ENCODE peak calls at places on chromosomes 5 and 9, in five cellular contexts. W is SJSA1; R is effector memory CD4-positive, alpha-beta T cell; B is heart left ventricle; I is Panc1. G is an unnamed sample.
A peak's percentile ranks its signal among the peaks of the same experiment; 100 is the strongest.

GRCh38 chr5:160685695-160686094 is 166.3 kb downstream of the ATP10B start:
- DNase-seq in B (no peak), I (no peak), W (no peak), R (no peak), G (no peak)

GRCh38 chr5:128574041-128574440 is 36.0 kb upstream of the FBN2 start:
- DNase-seq in R (no peak), B (no peak), W (no peak), I (no peak), G (no peak)

GRCh38 chr9:137295313-137296213 is 6.5 kb downstream of the NRARP start:
- DNase-seq in B (peak; percentile 28), R (no peak), W (no peak), I (no peak), G (no peak)

GRCh38 chr9:125258832-125259534 is 2.6 kb upstream of the GAPVD1 start:
- DNase-seq in B (peak; percentile 33), I (no peak), R (no peak), W (no peak), G (no peak)

GRCh38 chr9:90064248-90064647 is 459.4 kb downstream of the GADD45G start:
- DNase-seq in W (no peak), R (no peak), I (no peak), B (no peak), G (no peak)

GRCh38 chr9:36878161-36878560 is 155.9 kb downstream of the PAX5 start:
- DNase-seq in W (no peak), B (no peak), R (no peak), I (no peak), G (no peak)

GRCh38 chr5:42641321-42642005 is 115.2 kb upstream of the CCDC152 start:
- DNase-seq in R (no peak), I (no peak), B (no peak), W (no peak), G (no peak)

GRCh38 chr5:117604845-117605244 is 1030.2 kb upstream of the SEMA6A start:
- DNase-seq in W (no peak), B (no peak), R (no peak), I (no peak), G (no peak)

GRCh38 chr9:93664549-93665120 is 88.3 kb downstream of the PHF2 start:
- DNase-seq in R (no peak), W (peak; percentile 32), I (no peak), B (peak; percentile 20), G (no peak)

GRCh38 chr5:154072782-154073171 is 34.0 kb downstream of the MFAP3 start:
- DNase-seq in B (no peak), W (no peak), I (no peak), R (no peak), G (no peak)

GRCh38 chr5:20832204-20833080 is 844.4 kb upstream of the CDH18 start:
- DNase-seq in B (no peak), R (no peak), W (no peak), I (no peak), G (no peak)

GRCh38 chr5:138606378-138606777 is 31.2 kb upstream of the HSPA9 start:
- DNase-seq in R (no peak), W (no peak), I (no peak), B (no peak), G (no peak)

GRCh38 chr9:81517954-81518353 is 171.4 kb downstream of the TLE1 start:
- DNase-seq in B (no peak), R (no peak), W (no peak), I (no peak), G (no peak)

GRCh38 chr9:96567203-96567700 is 52.4 kb downstream of the CDC14B start:
- DNase-seq in W (no peak), R (no peak), B (no peak), I (no peak), G (no peak)

GRCh38 chr5:37400501-37400900 is 21.4 kb downstream of the WDR70 start:
- DNase-seq in I (no peak), R (no peak), B (no peak), W (no peak), G (peak; percentile 1)

GRCh38 chr5:82909816-82910215 is 167.4 kb downstream of the TMEM167A start:
- DNase-seq in I (no peak), B (no peak), R (no peak), W (no peak), G (no peak)

GRCh38 chr5:173331956-173332479 is 3.8 kb upstream of the STC2 start:
- DNase-seq in B (peak; percentile 84), I (no peak), R (peak; percentile 15), W (peak; percentile 93), G (no peak)

GRCh38 chr5:55540024-55540423 is 5.3 kb upstream of the PLPP1 start:
- DNase-seq in W (no peak), R (no peak), I (no peak), B (no peak), G (no peak)

GRCh38 chr5:43110606-43111170 is 10.0 kb upstream of the ZNF131 start:
- DNase-seq in W (no peak), R (no peak), I (no peak), B (no peak), G (no peak)

GRCh38 chr9:75866273-75866871 is 24.1 kb upstream of the PCSK5 start:
- DNase-seq in W (no peak), R (no peak), I (no peak), B (no peak), G (no peak)

GRCh38 chr5:14101922-14102321 is 41.2 kb upstream of the TRIO start:
- DNase-seq in B (no peak), R (no peak), W (no peak), I (no peak), G (no peak)

GRCh38 chr9:74753650-74754049 is 134.1 kb downstream of the TRPM6 start:
- DNase-seq in W (no peak), R (no peak), B (no peak), I (no peak), G (no peak)

GRCh38 chr5:158492850-158493249 is 606.9 kb downstream of the EBF1 start:
- DNase-seq in W (no peak), R (no peak), I (no peak), B (no peak), G (no peak)

GRCh38 chr9:89467278-89467625 is 30.7 kb downstream of the SEMA4D start:
- DNase-seq in R (no peak), B (no peak), W (no peak), I (no peak), G (no peak)

GRCh38 chr9:78115073-78115472 is 83.5 kb upstream of the GNAQ start:
- DNase-seq in I (no peak), W (no peak), B (no peak), R (no peak), G (no peak)

GRCh38 chr5:82405166-82405565 is 127.0 kb upstream of the RPS23 start:
- DNase-seq in B (no peak), W (no peak), I (no peak), R (no peak), G (no peak)

GRCh38 chr9:35675732-35676392 is 2.1 kb downstream of the CA9 start:
- DNase-seq in R (no peak), B (no peak), I (no peak), W (no peak), G (no peak)

GRCh38 chr5:141734501-141735231 is 52.6 kb upstream of the ARAP3 start:
- DNase-seq in B (no peak), W (peak; percentile 67), R (no peak), I (no peak), G (peak; percentile 7)

GRCh38 chr9:128936171-128936865 is 11.1 kb downstream of the DOLK start:
- DNase-seq in R (no peak), B (no peak), W (no peak), I (no peak), G (no peak)

GRCh38 chr9:73153793-73154227 is 2.1 kb downstream of the ANXA1 start:
- DNase-seq in I (no peak), B (no peak), W (no peak), R (no peak), G (no peak)

GRCh38 chr5:10384483-10384882 is 31.0 kb downstream of the MARCHF6 start:
- DNase-seq in W (no peak), R (no peak), I (no peak), B (no peak), G (no peak)

GRCh38 chr5:172452398-172453205 is 1.7 kb downstream of the SH3PXD2B start:
- DNase-seq in R (no peak), W (peak; percentile 69), B (no peak), I (no peak), G (no peak)

GRCh38 chr9:87280421-87280820 is 217.2 kb upstream of the DAPK1 start:
- DNase-seq in R (no peak), B (no peak), W (peak; percentile 82), I (no peak), G (peak; percentile 26)
- H3K27ac ChIP-seq in R (no peak overlapping the region), B (no peak overlapping the region), W (peak overlapping the region; percentile 84), I (no peak overlapping the region), G (peak overlapping the region; percentile 55)

DNA sequence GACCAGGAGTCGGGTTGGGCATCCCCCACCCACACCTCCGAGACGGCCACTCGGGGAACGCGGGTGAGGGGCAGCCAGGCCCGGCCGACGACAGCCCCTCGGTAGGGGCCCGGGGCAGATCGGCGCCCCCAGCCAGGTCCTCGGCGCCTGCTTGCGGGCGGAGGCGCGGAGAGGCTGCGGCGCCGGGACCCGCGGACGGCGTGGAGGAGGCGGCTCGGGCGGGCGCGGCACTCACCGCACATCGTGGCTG is 235 bp downstream of the GFPT2 start:
- DNase-seq in B (no peak), I (no peak), R (no peak), W (no peak), G (no peak)
- H3K4me3 ChIP-seq in B (peak overlapping the region; percentile 74), I (peak overlapping the region; percentile 59), R (peak overlapping the region; percentile 59), W (peak overlapping the region; percentile 96), G (peak overlapping the region; percentile 67)

GRCh38 chr5:79193643-79194042 is 42.3 kb upstream of the JMY start:
- DNase-seq in R (no peak), I (no peak), W (no peak), B (no peak), G (no peak)
- H3K27ac ChIP-seq in R (no peak overlapping the region), I (no peak overlapping the region), W (no peak overlapping the region), B (no peak overlapping the region), G (no peak overlapping the region)

GRCh38 chr9:107712390-107712789 is 222.8 kb upstream of the KLF4 start:
- DNase-seq in W (no peak), I (no peak), R (no peak), B (no peak), G (no peak)
- H3K4me3 ChIP-seq in W (no peak overlapping the region), I (no peak overlapping the region), R (no peak overlapping the region), B (no peak overlapping the region), G (no peak overlapping the region)

G was measured in AG04450.